ENCODE peak calls at places on chromosomes 7 and 10, in six cellular contexts. One of them, this sample, is unnamed.

GRCh38 chr10:85623342-85623741 is 743.3 kb downstream of the GRID1 start:
- DNase-seq in activated naive CD4-positive, alpha-beta T cell treated with anti-CD3 and anti-CD28 coated beads for 36 hours: no peak
- DNase-seq in mesothelial cell of epicardium: no peak
- DNase-seq in naive thymus-derived CD4-positive, alpha-beta T cell: no peak
- DNase-seq in anterior cingulate cortex: no peak
- DNase-seq in astrocyte of the spinal cord: no peak
- DNase-seq in this sample: no peak

GRCh38 chr7:151032936-151033863 is 5.0 kb downstream of the ABCB8 start:
- DNase-seq in anterior cingulate cortex: no peak
- DNase-seq in mesothelial cell of epicardium: no peak
- DNase-seq in naive thymus-derived CD4-positive, alpha-beta T cell: no peak
- DNase-seq in activated naive CD4-positive, alpha-beta T cell treated with anti-CD3 and anti-CD28 coated beads for 36 hours: no peak
- DNase-seq in astrocyte of the spinal cord: no peak
- DNase-seq in this sample: no peak

GRCh38 chr10:90742189-90742588 is 115.7 kb downstream of the HTR7 start:
- DNase-seq in mesothelial cell of epicardium: no peak
- DNase-seq in anterior cingulate cortex: no peak
- DNase-seq in astrocyte of the spinal cord: peak
- DNase-seq in naive thymus-derived CD4-positive, alpha-beta T cell: no peak
- DNase-seq in activated naive CD4-positive, alpha-beta T cell treated with anti-CD3 and anti-CD28 coated beads for 36 hours: no peak
- DNase-seq in this sample: no peak

GRCh38 chr10:84783386-84783785 is 455.0 kb downstream of the CCSER2 start:
- DNase-seq in naive thymus-derived CD4-positive, alpha-beta T cell: no peak
- DNase-seq in mesothelial cell of epicardium: no peak
- DNase-seq in activated naive CD4-positive, alpha-beta T cell treated with anti-CD3 and anti-CD28 coated beads for 36 hours: peak
- DNase-seq in anterior cingulate cortex: no peak
- DNase-seq in astrocyte of the spinal cord: peak
- DNase-seq in this sample: no peak

GRCh38 chr10:359093-359492 is 223.8 kb downstream of the ZMYND11 start:
- DNase-seq in mesothelial cell of epicardium: no peak
- DNase-seq in activated naive CD4-positive, alpha-beta T cell treated with anti-CD3 and anti-CD28 coated beads for 36 hours: no peak
- DNase-seq in naive thymus-derived CD4-positive, alpha-beta T cell: no peak
- DNase-seq in astrocyte of the spinal cord: no peak
- DNase-seq in anterior cingulate cortex: no peak
- DNase-seq in this sample: no peak

GRCh38 chr7:82156938-82157337 is 286.6 kb downstream of the CACNA2D1 start:
- DNase-seq in activated naive CD4-positive, alpha-beta T cell treated with anti-CD3 and anti-CD28 coated beads for 36 hours: no peak
- DNase-seq in anterior cingulate cortex: no peak
- DNase-seq in naive thymus-derived CD4-positive, alpha-beta T cell: no peak
- DNase-seq in astrocyte of the spinal cord: peak
- DNase-seq in mesothelial cell of epicardium: no peak
- DNase-seq in this sample: no peak

GRCh38 chr10:106027240-106027639 is 1137.3 kb downstream of the SORCS1 start:
- DNase-seq in naive thymus-derived CD4-positive, alpha-beta T cell: no peak
- DNase-seq in mesothelial cell of epicardium: no peak
- DNase-seq in astrocyte of the spinal cord: no peak
- DNase-seq in activated naive CD4-positive, alpha-beta T cell treated with anti-CD3 and anti-CD28 coated beads for 36 hours: no peak
- DNase-seq in anterior cingulate cortex: no peak
- DNase-seq in this sample: no peak

GRCh38 chr7:98568891-98569290 is 48.2 kb upstream of the NPTX2 start:
- DNase-seq in naive thymus-derived CD4-positive, alpha-beta T cell: no peak
- DNase-seq in mesothelial cell of epicardium: no peak
- DNase-seq in anterior cingulate cortex: peak
- DNase-seq in astrocyte of the spinal cord: no peak
- DNase-seq in activated naive CD4-positive, alpha-beta T cell treated with anti-CD3 and anti-CD28 coated beads for 36 hours: no peak
- DNase-seq in this sample: peak

GRCh38 chr10:16686081-16686902 is 130.9 kb downstream of the RSU1 start:
- DNase-seq in anterior cingulate cortex: no peak
- DNase-seq in mesothelial cell of epicardium: no peak
- DNase-seq in astrocyte of the spinal cord: no peak
- DNase-seq in activated naive CD4-positive, alpha-beta T cell treated with anti-CD3 and anti-CD28 coated beads for 36 hours: no peak
- DNase-seq in naive thymus-derived CD4-positive, alpha-beta T cell: no peak
- DNase-seq in this sample: no peak

GRCh38 chr10:105691811-105692210 is 1050.7 kb downstream of the SORCS3 start:
- DNase-seq in astrocyte of the spinal cord: peak
- DNase-seq in mesothelial cell of epicardium: no peak
- DNase-seq in naive thymus-derived CD4-positive, alpha-beta T cell: no peak
- DNase-seq in activated naive CD4-positive, alpha-beta T cell treated with anti-CD3 and anti-CD28 coated beads for 36 hours: no peak
- DNase-seq in anterior cingulate cortex: no peak
- DNase-seq in this sample: no peak

GRCh38 chr7:11951909-11952308 is 119.9 kb upstream of the THSD7A start:
- DNase-seq in naive thymus-derived CD4-positive, alpha-beta T cell: no peak
- DNase-seq in activated naive CD4-positive, alpha-beta T cell treated with anti-CD3 and anti-CD28 coated beads for 36 hours: no peak
- DNase-seq in mesothelial cell of epicardium: no peak
- DNase-seq in astrocyte of the spinal cord: peak
- DNase-seq in anterior cingulate cortex: no peak
- DNase-seq in this sample: no peak

GRCh38 chr10:11719496-11719895 is 22.7 kb upstream of the ECHDC3 start:
- DNase-seq in anterior cingulate cortex: no peak
- DNase-seq in activated naive CD4-positive, alpha-beta T cell treated with anti-CD3 and anti-CD28 coated beads for 36 hours: no peak
- DNase-seq in mesothelial cell of epicardium: no peak
- DNase-seq in astrocyte of the spinal cord: no peak
- DNase-seq in naive thymus-derived CD4-positive, alpha-beta T cell: no peak
- DNase-seq in this sample: no peak

GRCh38 chr7:51279391-51280023 is 37.1 kb downstream of the COBL start:
- DNase-seq in anterior cingulate cortex: no peak
- DNase-seq in mesothelial cell of epicardium: no peak
- DNase-seq in naive thymus-derived CD4-positive, alpha-beta T cell: no peak
- DNase-seq in astrocyte of the spinal cord: no peak
- DNase-seq in activated naive CD4-positive, alpha-beta T cell treated with anti-CD3 and anti-CD28 coated beads for 36 hours: no peak
- DNase-seq in this sample: no peak

GRCh38 chr7:41053830-41054229 is 649.1 kb downstream of the INHBA start:
- DNase-seq in naive thymus-derived CD4-positive, alpha-beta T cell: no peak
- DNase-seq in mesothelial cell of epicardium: no peak
- DNase-seq in activated naive CD4-positive, alpha-beta T cell treated with anti-CD3 and anti-CD28 coated beads for 36 hours: no peak
- DNase-seq in astrocyte of the spinal cord: peak
- DNase-seq in anterior cingulate cortex: no peak
- DNase-seq in this sample: no peak

GRCh38 chr10:120477723-120478270 is 20.8 kb downstream of the PLPP4 start:
- DNase-seq in astrocyte of the spinal cord: peak
- DNase-seq in anterior cingulate cortex: no peak
- DNase-seq in naive thymus-derived CD4-positive, alpha-beta T cell: no peak
- DNase-seq in mesothelial cell of epicardium: no peak
- DNase-seq in activated naive CD4-positive, alpha-beta T cell treated with anti-CD3 and anti-CD28 coated beads for 36 hours: no peak
- DNase-seq in this sample: no peak

GRCh38 chr10:122835908-122836307 is 9.7 kb downstream of the CUZD1 start:
- DNase-seq in activated naive CD4-positive, alpha-beta T cell treated with anti-CD3 and anti-CD28 coated beads for 36 hours: no peak
- DNase-seq in mesothelial cell of epicardium: no peak
- DNase-seq in naive thymus-derived CD4-positive, alpha-beta T cell: no peak
- DNase-seq in astrocyte of the spinal cord: no peak
- DNase-seq in anterior cingulate cortex: no peak
- DNase-seq in this sample: no peak

GRCh38 chr7:7556852-7557251 is 9.8 kb upstream of the MIOS start:
- DNase-seq in astrocyte of the spinal cord: no peak
- DNase-seq in mesothelial cell of epicardium: no peak
- DNase-seq in activated naive CD4-positive, alpha-beta T cell treated with anti-CD3 and anti-CD28 coated beads for 36 hours: no peak
- DNase-seq in naive thymus-derived CD4-positive, alpha-beta T cell: no peak
- DNase-seq in anterior cingulate cortex: no peak
- DNase-seq in this sample: no peak

GRCh38 chr10:89283988-89284475 is 17.8 kb upstream of the IFIT2 start:
- DNase-seq in naive thymus-derived CD4-positive, alpha-beta T cell: no peak
- DNase-seq in astrocyte of the spinal cord: peak
- DNase-seq in anterior cingulate cortex: peak
- DNase-seq in activated naive CD4-positive, alpha-beta T cell treated with anti-CD3 and anti-CD28 coated beads for 36 hours: no peak
- DNase-seq in mesothelial cell of epicardium: no peak
- DNase-seq in this sample: no peak

GRCh38 chr7:132066776-132067175 is 509.5 kb downstream of the PLXNA4 start:
- DNase-seq in anterior cingulate cortex: peak
- DNase-seq in mesothelial cell of epicardium: no peak
- DNase-seq in activated naive CD4-positive, alpha-beta T cell treated with anti-CD3 and anti-CD28 coated beads for 36 hours: no peak
- DNase-seq in naive thymus-derived CD4-positive, alpha-beta T cell: no peak
- DNase-seq in astrocyte of the spinal cord: peak
- DNase-seq in this sample: peak

GRCh38 chr10:44830022-44830421 is 81.1 kb upstream of the TMEM72 start:
- DNase-seq in astrocyte of the spinal cord: peak
- DNase-seq in mesothelial cell of epicardium: no peak
- DNase-seq in naive thymus-derived CD4-positive, alpha-beta T cell: no peak
- DNase-seq in activated naive CD4-positive, alpha-beta T cell treated with anti-CD3 and anti-CD28 coated beads for 36 hours: no peak
- DNase-seq in anterior cingulate cortex: no peak
- DNase-seq in this sample: no peak

GRCh38 chr7:79258826-79259225 is 194.6 kb downstream of the MAGI2 start:
- DNase-seq in anterior cingulate cortex: no peak
- DNase-seq in activated naive CD4-positive, alpha-beta T cell treated with anti-CD3 and anti-CD28 coated beads for 36 hours: no peak
- DNase-seq in astrocyte of the spinal cord: no peak
- DNase-seq in mesothelial cell of epicardium: no peak
- DNase-seq in naive thymus-derived CD4-positive, alpha-beta T cell: no peak
- DNase-seq in this sample: no peak

GRCh38 chr7:27842094-27842493 is 102.1 kb downstream of the TAX1BP1 start:
- DNase-seq in naive thymus-derived CD4-positive, alpha-beta T cell: no peak
- DNase-seq in mesothelial cell of epicardium: no peak
- DNase-seq in activated naive CD4-positive, alpha-beta T cell treated with anti-CD3 and anti-CD28 coated beads for 36 hours: no peak
- DNase-seq in anterior cingulate cortex: no peak
- DNase-seq in astrocyte of the spinal cord: no peak
- DNase-seq in this sample: no peak

GRCh38 chr10:121864653-121865052 is 63.2 kb downstream of the ATE1 start:
- DNase-seq in anterior cingulate cortex: no peak
- DNase-seq in mesothelial cell of epicardium: no peak
- DNase-seq in astrocyte of the spinal cord: no peak
- DNase-seq in activated naive CD4-positive, alpha-beta T cell treated with anti-CD3 and anti-CD28 coated beads for 36 hours: no peak
- DNase-seq in naive thymus-derived CD4-positive, alpha-beta T cell: no peak
- DNase-seq in this sample: no peak

GRCh38 chr7:165661-166369 is 26.6 kb upstream of the FAM20C start:
- DNase-seq in anterior cingulate cortex: no peak
- DNase-seq in astrocyte of the spinal cord: no peak
- DNase-seq in activated naive CD4-positive, alpha-beta T cell treated with anti-CD3 and anti-CD28 coated beads for 36 hours: no peak
- DNase-seq in mesothelial cell of epicardium: no peak
- DNase-seq in naive thymus-derived CD4-positive, alpha-beta T cell: no peak
- DNase-seq in this sample: no peak

GRCh38 chr7:110090113-110090820 is 1000.7 kb upstream of the LRRN3 start:
- DNase-seq in astrocyte of the spinal cord: peak
- DNase-seq in naive thymus-derived CD4-positive, alpha-beta T cell: peak
- DNase-seq in activated naive CD4-positive, alpha-beta T cell treated with anti-CD3 and anti-CD28 coated beads for 36 hours: no peak
- DNase-seq in anterior cingulate cortex: no peak
- DNase-seq in mesothelial cell of epicardium: no peak
- DNase-seq in this sample: no peak

GRCh38 chr7:78220754-78221153 is 422.2 kb downstream of the PHTF2 start:
- DNase-seq in anterior cingulate cortex: no peak
- DNase-seq in mesothelial cell of epicardium: no peak
- DNase-seq in activated naive CD4-positive, alpha-beta T cell treated with anti-CD3 and anti-CD28 coated beads for 36 hours: no peak
- DNase-seq in naive thymus-derived CD4-positive, alpha-beta T cell: no peak
- DNase-seq in astrocyte of the spinal cord: no peak
- DNase-seq in this sample: no peak

GRCh38 chr10:124943301-124944092 is 1.6 kb downstream of the ZRANB1 start:
- DNase-seq in anterior cingulate cortex: no peak
- DNase-seq in activated naive CD4-positive, alpha-beta T cell treated with anti-CD3 and anti-CD28 coated beads for 36 hours: no peak
- DNase-seq in mesothelial cell of epicardium: no peak
- DNase-seq in astrocyte of the spinal cord: peak
- DNase-seq in naive thymus-derived CD4-positive, alpha-beta T cell: no peak
- DNase-seq in this sample: no peak

GRCh38 chr10:104456817-104457657 is 103.4 kb downstream of the CFAP58 start:
- DNase-seq in activated naive CD4-positive, alpha-beta T cell treated with anti-CD3 and anti-CD28 coated beads for 36 hours: peak
- DNase-seq in naive thymus-derived CD4-positive, alpha-beta T cell: no peak
- DNase-seq in anterior cingulate cortex: no peak
- DNase-seq in mesothelial cell of epicardium: no peak
- DNase-seq in astrocyte of the spinal cord: no peak
- DNase-seq in this sample: no peak

GRCh38 chr10:12829796-12830195 is 171.7 kb downstream of the CCDC3 start:
- DNase-seq in activated naive CD4-positive, alpha-beta T cell treated with anti-CD3 and anti-CD28 coated beads for 36 hours: no peak
- DNase-seq in naive thymus-derived CD4-positive, alpha-beta T cell: no peak
- DNase-seq in astrocyte of the spinal cord: no peak
- DNase-seq in anterior cingulate cortex: no peak
- DNase-seq in mesothelial cell of epicardium: no peak
- DNase-seq in this sample: no peak

GRCh38 chr10:18159596-18159995 is 19.4 kb downstream of the CACNB2 start:
- DNase-seq in astrocyte of the spinal cord: no peak
- DNase-seq in mesothelial cell of epicardium: no peak
- DNase-seq in anterior cingulate cortex: no peak
- DNase-seq in naive thymus-derived CD4-positive, alpha-beta T cell: no peak
- DNase-seq in activated naive CD4-positive, alpha-beta T cell treated with anti-CD3 and anti-CD28 coated beads for 36 hours: no peak
- DNase-seq in this sample: no peak

This sample was measured in dorsolateral prefrontal cortex.